ENCODE peak calls at places on chromosomes 4 and X, in ten cellular contexts. W is foreskin fibroblast, I is IMR-90, J is lower leg skin, C is ovary, P is fibroblast of pulmonary artery, N is epithelial cell of esophagus, Z is neural progenitor cell, Q is RWPE2, M is fibroblast of lung. R is an unnamed sample.

GRCh38 chrX:19753368-19753767 is 134.0 kb downstream of the SH3KBP1 start:
- DNase-seq in N (no peak), M (no peak), J (no peak), W (no peak), P (no peak), Q (no peak), I (no peak), C (no peak), Z (no peak), R (no peak)

GRCh38 chrX:65755786-65756185 is 88.3 kb downstream of the MSN start:
- DNase-seq in P (no peak), Q (no peak), J (no peak), N (peak; percentile 51), I (no peak), C (no peak), W (no peak), Z (no peak), M (no peak), R (no peak)

GRCh38 chr4:69322055-69322454 is 41.8 kb downstream of the UGT2B28 start:
- DNase-seq in M (peak; percentile 43), Q (no peak), P (peak; percentile 19), W (no peak), N (peak; percentile 66), I (peak; percentile 0), Z (no peak), J (no peak), C (no peak), R (no peak)

GRCh38 chr4:145433684-145434083 is 48.0 kb upstream of the SMAD1 start:
- DNase-seq in J (no peak), N (no peak), Q (no peak), I (no peak), P (no peak), C (no peak), Z (no peak), M (no peak), W (no peak), R (no peak)

GRCh38 chr4:138226351-138226750 is 15.8 kb downstream of the SLC7A11 start:
- DNase-seq in I (no peak), P (no peak), N (no peak), Z (no peak), J (no peak), C (no peak), M (no peak), Q (no peak), W (peak; percentile 16), R (no peak)

GRCh38 chr4:128737098-128737513 is 72.4 kb upstream of the JADE1 start:
- DNase-seq in N (no peak), P (peak; percentile 47), Z (no peak), J (no peak), I (no peak), C (no peak), M (peak; percentile 31), W (no peak), Q (no peak), R (no peak)

GRCh38 chr4:75950416-75950815 is 9.6 kb upstream of the NAAA start:
- DNase-seq in P (no peak), M (peak; percentile 60), J (no peak), W (peak; percentile 9), N (no peak), Q (no peak), I (peak; percentile 41), C (no peak), Z (no peak), R (no peak)

GRCh38 chrX:8731579-8732395 is at the start of gene ANOS1:
- DNase-seq in Z (peak; percentile 88), I (no peak), C (no peak), M (peak; percentile 11), P (peak; percentile 19), Q (no peak), J (no peak), N (peak; percentile 43), W (peak; percentile 75), R (no peak)

DNA sequence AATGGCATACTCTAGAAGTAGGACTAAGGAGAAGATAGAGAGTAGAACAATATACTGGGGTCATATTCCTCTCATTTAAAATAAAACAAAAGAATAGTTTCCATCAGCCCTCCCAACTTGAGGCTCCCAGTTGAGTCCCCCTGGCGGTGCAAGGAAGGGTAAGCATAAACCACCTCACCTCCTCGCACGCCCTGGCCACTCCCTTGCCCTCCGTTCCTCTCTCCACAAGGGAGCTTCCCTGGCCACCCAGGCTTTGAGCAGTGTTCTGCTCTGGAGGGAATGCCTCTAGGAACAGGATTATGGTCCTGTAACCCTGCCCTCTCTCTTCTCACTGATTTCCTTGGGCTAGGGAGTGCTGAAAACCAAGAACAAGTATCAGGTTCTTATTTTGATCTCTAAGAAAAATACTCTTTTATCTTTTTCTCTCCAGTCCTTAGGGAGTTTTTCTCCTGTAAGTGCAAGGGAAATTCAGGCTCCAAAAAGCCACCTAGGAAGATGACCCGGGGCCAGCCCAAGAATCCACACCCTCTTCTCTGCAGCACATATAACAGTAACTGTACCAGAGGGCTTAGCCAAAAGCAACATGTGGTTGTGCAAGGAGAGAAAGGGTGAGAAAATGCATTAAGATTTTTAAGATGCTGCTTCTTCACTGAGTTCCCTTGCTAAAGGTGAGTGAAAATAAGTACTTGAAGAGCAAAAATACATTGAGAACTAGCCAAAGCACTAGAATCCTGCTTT is 69.9 kb downstream of the USP38 start:
- DNase-seq in N (no peak), Z (peak; percentile 13), W (peak; percentile 45), J (no peak), M (no peak), Q (no peak), C (no peak), I (no peak), P (no peak), R (no peak)
- TF ChIP-seq CTCF in N (no peak), Z (no peak), W (no peak), J (no peak), M (no peak), Q (no peak), C (no peak), I (no peak), P (no peak), R (no peak)

GRCh38 chr4:823093-823760 is 2.7 kb downstream of the CPLX1 start:
- DNase-seq in Z (no peak), Q (peak; percentile 51), C (no peak), J (no peak), W (no peak), N (no peak), P (no peak), M (no peak), I (no peak), R (no peak)

GRCh38 chr4:823761-824460 is 2.0 kb downstream of the CPLX1 start:
- DNase-seq in Q (peak; percentile 63), C (no peak), N (no peak), I (no peak), W (no peak), P (no peak), Z (peak; percentile 30), M (no peak), J (no peak), R (no peak)

GRCh38 chr4:825063-825968 is 613 bp downstream of the CPLX1 start:
- DNase-seq in J (no peak), W (peak; percentile 47), I (no peak), N (no peak), Q (peak; percentile 56), M (no peak), P (peak; percentile 18), Z (peak; percentile 79), C (no peak), R (no peak)

GRCh38 chr4:825969-826330 is at the start of gene CPLX1:
- DNase-seq in Z (peak; percentile 65), C (no peak), I (no peak), N (peak; percentile 19), M (no peak), W (peak; percentile 61), P (no peak), Q (peak; percentile 34), J (no peak), R (no peak)

DNA sequence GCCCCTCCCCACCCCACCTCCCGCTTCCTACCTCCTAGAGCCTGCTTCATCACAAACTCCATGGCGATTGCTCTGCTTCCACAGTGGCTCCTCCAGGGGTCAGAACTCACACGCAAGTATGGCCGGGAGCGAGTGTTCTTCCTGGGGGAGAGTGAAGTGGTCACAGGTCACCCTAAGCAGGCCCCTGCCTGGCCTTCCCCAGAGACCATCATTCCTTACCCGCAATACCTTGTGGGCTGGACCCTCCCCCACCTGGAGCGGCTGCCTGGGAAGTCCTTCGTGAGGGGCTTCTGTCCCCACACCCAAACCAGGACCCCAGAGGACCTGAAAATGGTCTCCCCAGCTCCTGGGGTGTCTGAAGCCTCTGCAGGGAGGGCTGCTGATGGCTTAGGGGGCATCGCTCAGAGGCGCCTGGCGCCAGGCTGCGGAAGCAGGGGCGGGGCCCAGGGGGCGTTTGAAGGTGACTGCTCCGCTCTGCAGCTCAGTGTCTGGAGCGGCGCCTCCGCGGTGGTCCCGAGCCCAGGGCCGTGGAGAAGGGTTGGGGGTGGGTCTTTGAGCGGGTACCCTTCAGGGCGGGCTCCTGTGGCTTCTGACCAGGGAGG is 1.4 kb downstream of the CPLX1 start:
- DNase-seq in Z (peak; percentile 27), M (no peak), W (peak; percentile 19), C (no peak), Q (no peak), J (no peak), I (no peak), P (no peak), N (no peak), R (no peak)
- H3K4me3 ChIP-seq in Z (no peak overlapping the region), M (no peak overlapping the region), W (no peak overlapping the region), C (no peak overlapping the region), Q (no peak overlapping the region), J (no peak overlapping the region), I (no peak overlapping the region), P (no peak overlapping the region), N (no peak overlapping the region), R (no peak overlapping the region)

DNA sequence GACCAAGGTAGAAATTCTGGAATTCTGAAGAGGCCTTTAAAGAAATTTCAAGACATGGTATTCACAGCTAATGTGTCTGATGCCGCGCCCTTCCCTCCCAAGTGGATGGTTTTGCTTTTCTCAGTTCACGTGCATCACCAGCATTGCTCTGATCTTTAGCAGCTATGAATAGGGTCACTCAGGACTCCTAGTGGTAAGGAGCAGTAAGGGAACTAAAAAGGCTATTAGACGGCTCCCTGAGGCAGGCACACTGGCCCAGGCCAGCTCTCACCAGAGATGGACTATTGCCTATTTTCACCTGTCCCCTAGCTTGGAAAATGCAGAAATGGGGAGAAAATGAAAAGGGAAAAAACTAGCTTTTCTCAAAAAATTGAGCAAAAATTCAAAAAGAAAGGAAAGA is 447.5 kb upstream of the RASGEF1B start:
- DNase-seq in P (peak; percentile 6), C (no peak), W (peak; percentile 0), I (peak; percentile 1), J (no peak), M (no peak), N (peak; percentile 16), Q (no peak), Z (peak; percentile 53), R (no peak)
- TF ChIP-seq CTCF in P (peak; percentile 33), C (no peak), W (no peak), I (no peak), J (no peak), M (peak; percentile 26), N (peak; percentile 37), Q (peak; percentile 30), Z (peak; percentile 51), R (peak; percentile 53)

DNA sequence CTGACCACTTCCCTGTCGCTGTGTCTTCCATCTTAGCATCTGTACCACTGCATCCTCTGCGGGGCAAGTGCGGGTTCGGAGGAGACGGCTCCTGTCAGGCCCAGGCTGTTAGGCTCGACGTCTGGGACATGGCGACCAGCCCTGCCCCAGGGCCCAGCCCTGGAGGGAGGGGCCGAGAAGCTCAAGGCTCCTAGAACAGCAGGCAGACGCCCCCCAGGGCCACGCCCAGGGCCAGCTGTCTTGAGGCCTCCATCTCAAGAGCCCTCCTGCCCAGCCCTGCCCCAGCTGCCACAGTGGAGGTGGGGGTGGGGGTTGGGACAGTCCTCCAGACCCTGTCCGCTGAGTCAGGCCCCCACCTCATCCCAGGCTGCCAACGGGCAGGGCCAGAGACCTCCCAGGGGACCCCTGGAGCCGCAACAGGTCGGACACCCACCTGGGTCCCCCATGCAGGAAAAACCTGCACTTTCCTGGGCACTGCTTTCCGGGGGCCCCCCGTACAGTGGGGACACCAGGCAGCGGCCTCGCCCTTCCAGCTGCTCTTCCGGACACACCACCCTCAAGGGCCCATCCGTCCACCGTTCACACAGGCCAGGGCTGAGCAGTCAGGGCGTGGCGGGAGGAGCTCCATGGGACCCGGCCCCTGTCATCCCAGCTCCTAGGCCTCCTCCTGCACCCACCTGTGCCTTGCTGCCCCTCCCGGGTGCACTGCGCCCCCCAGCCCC is 83.1 kb downstream of the FAM53A start:
- DNase-seq in P (no peak), Z (no peak), I (no peak), W (no peak), Q (peak; percentile 52), C (no peak), M (no peak), J (no peak), N (no peak), R (no peak)
- H3K4me3 ChIP-seq in P (no peak overlapping the region), Z (no peak overlapping the region), I (no peak overlapping the region), W (no peak overlapping the region), Q (no peak overlapping the region), C (no peak overlapping the region), M (no peak overlapping the region), J (no peak overlapping the region), N (no peak overlapping the region), R (no peak overlapping the region)